ENCODE peak calls at places on chromosomes 16 and 17, in four cellular contexts. U is mucosa of gallbladder; C is left ventricle myocardium inferior; I is effector CD4-positive, alpha-beta T cell. M is an unnamed sample.

GRCh38 chr16:4637501-4638166 is 13.0 kb downstream of the MGRN1 start:
- DNase-seq in I (no peak), U (no peak), C (no peak), M (no peak)

GRCh38 chr17:41959336-41960095 is 7.1 kb upstream of the CNP start:
- DNase-seq in I (no peak), U (no peak), C (no peak), M (peak; percentile 47)

GRCh38 chr16:86882586-86883280 is 304.4 kb downstream of the FOXL1 start:
- DNase-seq in U (peak; percentile 34), I (no peak), C (peak; percentile 60), M (no peak)

GRCh38 chr16:84548971-84549844 is 44.7 kb upstream of the MEAK7 start:
- DNase-seq in I (peak; percentile 26), C (no peak), U (no peak), M (no peak)

GRCh38 chr16:56657555-56658430 is at the start of gene MT1F:
- DNase-seq in I (peak; percentile 54), C (peak; percentile 73), U (peak; percentile 90), M (peak; percentile 83)

GRCh38 chr16:79601978-79602609 is 1.6 kb upstream of the MAF start:
- DNase-seq in C (peak; percentile 76), U (peak; percentile 89), I (peak; percentile 86), M (no peak)

GRCh38 chr17:35460354-35460851 is 11.8 kb upstream of the SLFN13 start:
- DNase-seq in U (peak; percentile 71), I (peak; percentile 36), C (peak; percentile 25), M (peak; percentile 83)

GRCh38 chr17:37821025-37821713 is 76.3 kb upstream of the HNF1B start:
- DNase-seq in U (no peak), I (no peak), C (no peak), M (peak; percentile 2)

GRCh38 chr16:11218324-11218962 is 37.6 kb downstream of the SOCS1 start:
- DNase-seq in U (no peak), C (no peak), I (no peak), M (no peak)

GRCh38 chr16:51431517-51432241 is 280.6 kb upstream of the SALL1 start:
- DNase-seq in U (peak; percentile 64), C (no peak), I (no peak), M (no peak)

GRCh38 chr17:75872434-75873351 is 5.7 kb downstream of the TRIM47 start:
- DNase-seq in U (peak; percentile 63), I (peak; percentile 48), C (peak; percentile 80), M (peak; percentile 84)

GRCh38 chr16:734208-734980 is 6.4 kb downstream of the CIAO3 start:
- DNase-seq in I (no peak), C (no peak), U (no peak), M (peak; percentile 21)

GRCh38 chr16:12462690-12463646 is 340.7 kb downstream of the CPPED1 start:
- DNase-seq in C (no peak), I (no peak), U (no peak), M (no peak)

GRCh38 chr17:9982159-9982558 is 77.1 kb upstream of the RCVRN start:
- DNase-seq in U (no peak), I (no peak), C (no peak), M (no peak)

GRCh38 chr17:80023261-80024205 is 12.1 kb downstream of the TBC1D16 start:
- DNase-seq in I (no peak), U (no peak), C (no peak), M (no peak)

GRCh38 chr16:65524997-65525396 is 403.1 kb upstream of the CDH11 start:
- DNase-seq in U (no peak), C (no peak), I (no peak), M (no peak)

GRCh38 chr17:16910341-16910740 is 61.6 kb downstream of the TNFRSF13B start:
- DNase-seq in C (no peak), U (no peak), I (no peak), M (no peak)

GRCh38 chr17:27914382-27914781 is 21.2 kb upstream of the LYRM9 start:
- DNase-seq in U (no peak), C (no peak), I (no peak), M (no peak)

GRCh38 chr16:17206712-17207111 is 264.0 kb downstream of the XYLT1 start:
- DNase-seq in C (no peak), I (no peak), U (no peak), M (no peak)

GRCh38 chr17:3040882-3041281 is 22.5 kb downstream of the OR1D5 start:
- DNase-seq in I (no peak), U (no peak), C (no peak), M (no peak)

GRCh38 chr16:48617711-48618148 is 7.8 kb upstream of the N4BP1 start:
- DNase-seq in U (no peak), C (peak; percentile 65), I (no peak), M (no peak)

GRCh38 chr16:56506941-56507340 is 12.9 kb downstream of the BBS2 start:
- DNase-seq in I (no peak), C (no peak), U (no peak), M (no peak)

GRCh38 chr16:21656795-21657768 is 4.7 kb upstream of the IGSF6 start:
- DNase-seq in C (no peak), I (peak; percentile 45), U (no peak), M (peak; percentile 24)

GRCh38 chr16:67156146-67156844 is 3.4 kb downstream of the TRADD start:
- DNase-seq in C (no peak), I (no peak), U (no peak), M (no peak)

GRCh38 chr16:4913774-4914525 is 23.0 kb downstream of the PPL start:
- DNase-seq in I (no peak), C (no peak), U (no peak), M (no peak)

GRCh38 chr16:23408242-23409201 is 44.5 kb downstream of the COG7 start:
- DNase-seq in I (no peak), C (peak; percentile 49), U (no peak), M (no peak)

GRCh38 chr17:55845385-55845784 is 94.5 kb downstream of the PCTP start:
- DNase-seq in I (no peak), U (peak; percentile 47), C (peak; percentile 38), M (no peak)

GRCh38 chr17:57622886-57623433 is 122.1 kb downstream of the CCDC182 start:
- DNase-seq in C (no peak), U (no peak), I (no peak), M (no peak)

GRCh38 chr16:55272787-55273186 is 51.2 kb upstream of the IRX6 start:
- DNase-seq in C (no peak), U (no peak), I (no peak), M (no peak)

GRCh38 chr17:7838291-7839075 is 4.5 kb downstream of the KDM6B start:
- DNase-seq in C (no peak), U (no peak), I (no peak), M (no peak)

GRCh38 chr16:15970743-15971434 is 21.5 kb downstream of the ABCC1 start:
- DNase-seq in I (no peak), C (no peak), U (no peak), M (no peak)

GRCh38 chr16:29743827-29744531 is 1.8 kb downstream of the C16orf54 start:
- DNase-seq in U (no peak), I (peak; percentile 32), C (no peak), M (no peak)

GRCh38 chr17:79633154-79633553 is 22.3 kb upstream of the RBFOX3 start:
- DNase-seq in I (no peak), U (no peak), C (peak; percentile 3), M (no peak)

GRCh38 chr17:74245145-74245817 is 28.8 kb upstream of the DNAI2 start:
- DNase-seq in I (no peak), C (no peak), U (no peak), M (no peak)

GRCh38 chr16:81478876-81479496 is 34.4 kb downstream of the CMIP start:
- DNase-seq in I (no peak), C (peak; percentile 49), U (peak; percentile 74), M (no peak)

GRCh38 chr16:2719328-2720062 is 529 bp downstream of the PRSS27 start:
- DNase-seq in C (peak; percentile 33), I (no peak), U (peak; percentile 41), M (peak; percentile 90)

GRCh38 chr16:79564594-79565210 is 35.8 kb downstream of the MAF start:
- DNase-seq in I (no peak), C (no peak), U (no peak), M (no peak)

GRCh38 chr17:74846621-74847020 is 13.1 kb downstream of the GRIN2C start:
- DNase-seq in U (no peak), C (no peak), I (no peak), M (no peak)

M was measured in PC-9.